ENCODE peak calls at places on chromosomes 7 and 10, in nine cellular contexts. S is foreskin fibroblast, J is stomach, N is AG04449, I is kidney epithelial cell, Q is HFF-Myc, D is colonic mucosa, R is right atrium auricular region, B is mucosa of descending colon. Y is an unnamed sample.

GRCh38 chr10:77586719-77587423 is 50.7 kb downstream of the KCNMA1 start:
- DNase-seq in S (peak), J (no peak), N (peak), I (no peak), Q (peak), D (peak), R (no peak), B (peak), Y (no peak)

GRCh38 chr10:72292223-72292691 is 18.5 kb downstream of the DDIT4 start:
- DNase-seq in S (no peak), J (peak), N (no peak), I (no peak), Q (no peak), D (peak), R (no peak), B (peak), Y (no peak)

GRCh38 chr10:124989526-124989925 is 47.6 kb downstream of the ZRANB1 start:
- DNase-seq in S (peak), J (no peak), N (no peak), I (no peak), Q (no peak), D (no peak), R (no peak), B (no peak), Y (no peak)

GRCh38 chr10:30431435-30431911 is 2.5 kb upstream of the MAP3K8 start:
- DNase-seq in S (no peak), J (peak), N (no peak), I (no peak), Q (no peak), D (peak), R (peak), B (peak), Y (no peak)

GRCh38 chr7:107961399-107961798 is 41.6 kb downstream of the LAMB1 start:
- DNase-seq in S (peak), J (no peak), N (no peak), I (no peak), Q (no peak), D (no peak), R (peak), B (no peak), Y (no peak)

GRCh38 chr10:71963756-71964668 is at the start of gene CHST3:
- DNase-seq in S (peak), J (peak), N (no peak), I (no peak), Q (no peak), D (peak), R (no peak), B (peak), Y (no peak)

GRCh38 chr7:104137971-104138370 is 69.8 kb downstream of the ORC5 start:
- DNase-seq in S (peak), J (no peak), N (peak), I (peak), Q (peak), D (no peak), R (no peak), B (no peak), Y (peak)

GRCh38 chr10:68403701-68404100 is 3.4 kb downstream of the RUFY2 start:
- DNase-seq in S (no peak), J (no peak), N (no peak), I (no peak), Q (no peak), D (no peak), R (no peak), B (no peak), Y (no peak)

GRCh38 chr7:51357821-51358220 is 41.2 kb upstream of the COBL start:
- DNase-seq in S (no peak), J (no peak), N (no peak), I (no peak), Q (no peak), D (no peak), R (no peak), B (no peak), Y (no peak)

GRCh38 chr7:147510913-147511312 is 1079.7 kb upstream of the C7orf33 start:
- DNase-seq in S (peak), J (no peak), N (no peak), I (no peak), Q (no peak), D (no peak), R (no peak), B (no peak), Y (no peak)

GRCh38 chr10:36464291-36464690 is 661.1 kb upstream of the ANKRD30A start:
- DNase-seq in S (peak), J (no peak), N (no peak), I (no peak), Q (no peak), D (no peak), R (no peak), B (no peak), Y (no peak)

GRCh38 chr7:13185139-13185538 is 497.7 kb downstream of the ARL4A start:
- DNase-seq in S (no peak), J (no peak), N (no peak), I (no peak), Q (no peak), D (no peak), R (no peak), B (no peak), Y (no peak)

GRCh38 chr10:74333174-74333573 is 182.2 kb downstream of the ADK start:
- DNase-seq in S (peak), J (no peak), N (peak), I (no peak), Q (peak), D (no peak), R (no peak), B (no peak), Y (no peak)

GRCh38 chr7:141585592-141586510 is 34.6 kb downstream of the AGK start:
- DNase-seq in S (peak), J (no peak), N (peak), I (peak), Q (peak), D (no peak), R (no peak), B (no peak), Y (peak)

GRCh38 chr10:64648915-64649314 is 1127.7 kb downstream of the REEP3 start:
- DNase-seq in S (no peak), J (no peak), N (no peak), I (no peak), Q (no peak), D (peak), R (no peak), B (peak), Y (no peak)

GRCh38 chr7:11591943-11592342 is 240.1 kb downstream of the THSD7A start:
- DNase-seq in S (no peak), J (no peak), N (no peak), I (no peak), Q (no peak), D (no peak), R (no peak), B (no peak), Y (no peak)
- TF ChIP-seq CTCF in S (no peak), J (no peak), N (no peak), I (no peak), Q (no peak), D (no peak), R (no peak), B (no peak), Y (no peak)

GRCh38 chr10:70465278-70465677 is 13.3 kb upstream of the PALD1 start:
- DNase-seq in S (no peak), J (no peak), N (no peak), I (no peak), Q (no peak), D (no peak), R (no peak), B (no peak), Y (no peak)
- H3K4me3 ChIP-seq in S (no peak), J (no peak), N (no peak), I (no peak), Q (no peak), D (no peak), R (no peak), B (no peak), Y (no peak)

GRCh38 chr7:156966387-156966786 is 16.9 kb downstream of the NOM1 start:
- DNase-seq in S (no peak), J (no peak), N (no peak), I (no peak), Q (no peak), D (no peak), R (no peak), B (no peak), Y (no peak)

GRCh38 chr7:156964971-156965370 is 15.5 kb downstream of the NOM1 start:
- DNase-seq in S (no peak), J (no peak), N (no peak), I (no peak), Q (no peak), D (no peak), R (no peak), B (no peak), Y (no peak)

GRCh38 chr7:156975620-156976019 is 26.1 kb downstream of the NOM1 start:
- DNase-seq in S (no peak), J (no peak), N (no peak), I (no peak), Q (no peak), D (peak), R (no peak), B (no peak), Y (no peak)

GRCh38 chr7:156968183-156968582 is 18.7 kb downstream of the NOM1 start:
- DNase-seq in S (no peak), J (no peak), N (no peak), I (no peak), Q (no peak), D (no peak), R (no peak), B (no peak), Y (no peak)

GRCh38 chr7:156969972-156970420 is 20.5 kb downstream of the NOM1 start:
- DNase-seq in S (peak), J (no peak), N (no peak), I (no peak), Q (no peak), D (no peak), R (no peak), B (no peak), Y (no peak)
- TF ChIP-seq CTCF in S (no peak), J (peak), N (no peak), I (no peak), Q (no peak), D (no peak), R (peak), B (no peak), Y (peak)

DNA sequence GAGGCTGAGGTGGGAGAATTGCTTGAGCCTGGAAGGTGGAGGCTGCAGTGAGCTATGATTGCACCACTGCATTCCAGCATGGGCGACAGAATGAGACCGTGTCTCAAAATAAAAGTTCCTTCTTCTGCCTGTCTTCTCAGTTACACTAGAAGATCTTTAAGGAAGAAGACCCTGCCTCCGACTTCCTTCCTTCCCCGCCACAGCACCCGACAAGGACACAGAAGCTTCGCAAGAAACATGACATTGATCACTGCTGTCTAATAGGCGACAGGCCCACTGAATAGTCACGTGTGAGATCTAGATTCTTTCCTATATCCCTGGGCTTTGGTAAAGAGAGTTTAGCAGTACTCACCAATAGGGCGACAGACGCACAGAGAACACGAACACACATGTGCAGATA is 118.2 kb downstream of the PRPF18 start:
- DNase-seq in S (no peak), J (no peak), N (no peak), I (no peak), Q (no peak), D (no peak), R (no peak), B (no peak), Y (no peak)
- H3K4me3 ChIP-seq in S (peak), J (peak), N (peak), I (peak), Q (peak), D (no peak), R (no peak), B (no peak), Y (peak)

GRCh38 chr10:115417585-115418265 is 324.6 kb downstream of the ATRNL1 start:
- DNase-seq in S (peak), J (no peak), N (peak), I (peak), Q (peak), D (no peak), R (no peak), B (peak), Y (no peak)
- TF ChIP-seq CTCF in S (peak), J (no peak), N (peak), I (peak), Q (peak), D (peak), R (no peak), B (no peak), Y (peak)

GRCh38 chr10:113053881-113054280 is 103.8 kb downstream of the TCF7L2 start:
- DNase-seq in S (no peak), J (no peak), N (no peak), I (no peak), Q (no peak), D (no peak), R (no peak), B (no peak), Y (no peak)
- H3K4me3 ChIP-seq in S (no peak), J (no peak), N (no peak), I (no peak), Q (no peak), D (no peak), R (no peak), B (no peak), Y (no peak)

GRCh38 chr10:88127766-88128165 is 264.3 kb downstream of the PTEN start:
- DNase-seq in S (no peak), J (no peak), N (no peak), I (no peak), Q (no peak), D (no peak), R (no peak), B (no peak), Y (no peak)

GRCh38 chr10:88130912-88131311 is 267.5 kb downstream of the PTEN start:
- DNase-seq in S (no peak), J (no peak), N (no peak), I (no peak), Q (no peak), D (no peak), R (no peak), B (no peak), Y (no peak)

GRCh38 chr10:88129013-88129412 is 265.6 kb downstream of the PTEN start:
- DNase-seq in S (no peak), J (no peak), N (no peak), I (no peak), Q (no peak), D (no peak), R (no peak), B (no peak), Y (no peak)

GRCh38 chr10:88127266-88127665 is 263.8 kb downstream of the PTEN start:
- DNase-seq in S (no peak), J (no peak), N (no peak), I (no peak), Q (no peak), D (no peak), R (no peak), B (no peak), Y (no peak)

DNA sequence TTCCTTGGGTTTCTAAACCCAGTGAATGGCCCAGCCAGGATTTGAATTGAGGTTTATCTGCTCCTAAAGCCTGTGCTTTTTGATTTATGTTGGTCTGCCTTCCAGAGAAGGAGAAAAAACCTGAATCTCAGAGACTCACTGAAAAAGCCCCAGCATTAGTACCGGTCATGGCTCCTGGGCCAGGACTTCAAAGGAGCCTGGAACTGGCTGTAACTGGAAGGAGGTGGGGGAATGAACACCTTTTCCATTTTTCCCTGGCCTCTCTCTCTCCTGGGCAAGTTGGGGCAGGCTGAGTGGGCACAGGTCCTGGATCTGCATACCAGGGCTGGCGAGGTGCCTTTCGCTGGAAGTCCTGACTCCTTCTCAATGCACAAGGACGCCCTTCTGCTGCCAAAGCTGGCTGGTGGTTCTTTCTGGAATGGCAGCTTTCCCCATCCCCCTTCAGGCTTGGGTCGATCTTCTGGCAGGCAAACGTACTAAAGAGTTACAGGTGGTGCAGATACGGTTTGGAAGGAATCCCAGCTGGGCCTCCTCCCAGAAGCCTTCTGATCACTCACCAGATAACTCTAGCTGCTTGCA is 268.2 kb downstream of the PTEN start:
- DNase-seq in S (peak), J (peak), N (no peak), I (no peak), Q (no peak), D (no peak), R (no peak), B (no peak), Y (no peak)
- TF ChIP-seq CTCF in S (no peak), J (peak), N (no peak), I (no peak), Q (no peak), D (no peak), R (no peak), B (no peak), Y (no peak)

DNA sequence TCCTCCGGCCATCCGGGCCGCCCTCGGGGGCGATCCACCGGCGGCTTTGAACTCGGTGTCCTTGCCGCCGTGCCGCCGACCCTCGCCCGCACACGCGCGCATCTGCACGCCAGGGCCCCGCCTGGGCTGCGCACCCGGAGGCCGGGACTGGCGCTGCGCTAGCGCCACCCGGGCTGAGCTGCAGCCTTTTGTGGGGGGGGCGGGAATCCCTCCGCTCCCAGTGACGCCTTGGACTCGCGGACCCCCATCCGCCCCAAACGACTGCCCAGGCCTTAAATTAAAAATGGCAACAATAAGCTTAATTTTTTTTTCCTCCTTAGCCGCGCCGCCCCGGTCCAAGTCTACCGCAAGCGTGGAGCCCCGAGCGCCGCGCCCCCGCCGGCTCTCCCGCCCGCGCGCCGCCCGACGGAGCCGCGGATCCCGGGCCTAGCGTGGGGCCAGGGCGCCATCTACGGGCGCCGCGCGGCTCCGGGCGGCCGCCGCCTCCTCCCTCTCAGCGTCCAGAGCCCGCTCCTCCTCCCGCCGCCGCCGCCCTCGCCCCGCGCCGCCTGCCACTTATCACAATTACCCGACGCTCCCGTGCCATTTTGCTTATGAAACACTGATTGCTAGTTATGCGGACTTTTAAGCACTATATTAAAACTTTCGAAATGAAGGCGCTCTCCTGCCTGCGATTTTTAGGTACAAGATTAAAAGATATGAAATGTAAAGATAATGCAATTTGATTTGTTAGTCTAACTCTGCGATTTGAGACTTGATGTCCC is 7.5 kb upstream of the EBF3 start:
- DNase-seq in S (peak), J (peak), N (no peak), I (no peak), Q (no peak), D (peak), R (no peak), B (peak), Y (no peak)
- H3K4me3 ChIP-seq in S (peak), J (peak), N (no peak), I (no peak), Q (no peak), D (no peak), R (peak), B (no peak), Y (peak)

DNA sequence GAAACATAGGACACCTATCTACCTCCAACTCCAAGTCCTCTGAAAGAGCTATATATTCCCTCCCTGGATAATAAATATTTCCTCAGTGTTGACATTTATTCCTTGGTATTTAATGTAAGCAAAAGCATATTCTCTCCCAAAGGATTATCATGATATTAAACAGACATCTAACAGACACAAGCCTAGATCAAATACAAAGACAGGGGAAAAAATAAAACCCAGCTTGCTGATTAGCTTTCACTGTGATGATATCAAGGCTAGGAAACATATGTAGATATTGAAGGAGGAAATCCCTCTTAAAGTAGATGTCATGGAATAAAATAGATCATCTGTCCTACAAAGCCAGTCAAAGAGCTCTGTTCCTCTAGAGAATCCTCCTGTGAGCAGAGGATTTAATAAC is 95.2 kb downstream of the CRPPA start:
- DNase-seq in S (no peak), J (no peak), N (no peak), I (no peak), Q (no peak), D (no peak), R (no peak), B (no peak), Y (no peak)
- TF ChIP-seq CTCF in S (no peak), J (no peak), N (no peak), I (no peak), Q (no peak), D (no peak), R (no peak), B (no peak), Y (no peak)

GRCh38 chr7:84123903-84124573 is 70.6 kb downstream of the SEMA3A start:
- DNase-seq in S (peak), J (no peak), N (peak), I (no peak), Q (no peak), D (no peak), R (no peak), B (no peak), Y (no peak)
- H3K4me3 ChIP-seq in S (peak), J (no peak), N (peak), I (no peak), Q (no peak), D (no peak), R (no peak), B (no peak), Y (no peak)

Y was measured in epithelial cell of proximal tubule.